ENCODE peak calls at places on chromosome X, in nine cellular contexts. D is GM12891, Q is HepG2, I is right lobe of liver, E is AG09309, P is substantia nigra, R is NCI-H187 treated with DMSO at 0.1 percent for 48 hours, T is foreskin fibroblast, H is D341Med. L is an unnamed sample.

GRCh38 chrX:13651150-13651549 is 1.8 kb upstream of the TCEANC start:
- DNase-seq in H (no peak), E (no peak), I (no peak), D (no peak), T (no peak), R (no peak), P (no peak), Q (no peak), L (no peak)

GRCh38 chrX:118189628-118190027 is 73.0 kb upstream of the KLHL13 start:
- DNase-seq in D (no peak), H (no peak), E (no peak), P (no peak), T (no peak), Q (no peak), I (no peak), R (peak), L (no peak)

GRCh38 chrX:1657367-1658082 is 42.7 kb downstream of the ASMT start:
- DNase-seq in H (peak), E (no peak), D (no peak), P (no peak), T (peak), Q (no peak), I (no peak), R (peak), L (no peak)

GRCh38 chrX:44785652-44786051 is 58.2 kb upstream of the DUSP21 start:
- DNase-seq in D (no peak), I (no peak), Q (no peak), E (peak), T (peak), H (no peak), R (no peak), P (no peak), L (no peak)

GRCh38 chrX:94065091-94065490 is 391.1 kb downstream of the FAM133A start:
- DNase-seq in I (no peak), Q (no peak), H (no peak), R (no peak), D (no peak), E (no peak), P (no peak), T (no peak), L (no peak)

GRCh38 chrX:104833401-104833800 is 267.4 kb downstream of the IL1RAPL2 start:
- DNase-seq in E (no peak), H (no peak), I (no peak), T (no peak), P (no peak), Q (no peak), R (no peak), D (no peak), L (no peak)

GRCh38 chrX:135463937-135464336 is 42.2 kb downstream of the SMIM10L2A start:
- DNase-seq in R (no peak), Q (peak), T (no peak), D (no peak), E (no peak), I (no peak), H (no peak), P (no peak), L (no peak)

GRCh38 chrX:22800360-22800759 is 199.4 kb upstream of the DDX53 start:
- DNase-seq in E (peak), I (no peak), R (no peak), H (no peak), P (no peak), Q (no peak), T (peak), D (no peak), L (no peak)

GRCh38 chrX:46912098-46912672 is at the start of gene JADE3:
- DNase-seq in P (peak), H (peak), E (no peak), T (peak), D (peak), R (no peak), I (peak), Q (peak), L (no peak)

GRCh38 chrX:132046533-132046932 is 23.4 kb downstream of the STK26 start:
- DNase-seq in T (no peak), Q (no peak), E (no peak), P (no peak), I (no peak), R (no peak), H (no peak), D (no peak), L (no peak)

GRCh38 chrX:151151668-151152267 is 24.6 kb upstream of the GPR50 start:
- DNase-seq in Q (peak), D (no peak), E (peak), R (peak), P (no peak), I (no peak), H (peak), T (peak), L (peak)

GRCh38 chrX:2406891-2407518 is 93.8 kb downstream of the DHRSX start:
- DNase-seq in R (no peak), D (no peak), T (no peak), Q (no peak), P (no peak), E (no peak), I (no peak), H (no peak), L (no peak)

GRCh38 chrX:5681159-5681558 is 547.5 kb downstream of the NLGN4X start:
- DNase-seq in P (no peak), D (no peak), Q (no peak), I (no peak), T (no peak), R (no peak), E (no peak), H (peak), L (no peak)

GRCh38 chrX:77668391-77669237 is 117.4 kb downstream of the ATRX start:
- DNase-seq in H (no peak), Q (peak), I (no peak), D (no peak), T (peak), R (no peak), E (no peak), P (no peak), L (no peak)

GRCh38 chrX:118271770-118272169 is 74.1 kb upstream of the WDR44 start:
- DNase-seq in T (no peak), Q (no peak), P (no peak), R (no peak), D (no peak), I (no peak), E (no peak), H (peak), L (no peak)

GRCh38 chrX:155070975-155071693 is at the start of the genes BRCC3, CMC4 and MTCP1:
- DNase-seq in D (peak), E (peak), H (peak), I (peak), P (peak), R (peak), T (peak), Q (peak), L (peak)

GRCh38 chrX:27309406-27309805 is 153.7 kb downstream of the PPP4R3C start:
- DNase-seq in P (no peak), D (no peak), T (no peak), H (no peak), R (no peak), I (no peak), Q (no peak), E (no peak), L (no peak)

GRCh38 chrX:108366644-108367406 is 71.4 kb downstream of the COL4A6 start:
- DNase-seq in I (no peak), P (no peak), T (no peak), H (no peak), E (no peak), R (no peak), Q (no peak), D (no peak), L (no peak)